ENCODE peak calls at places on chromosome 22, in four cellular contexts. Q is HepG2, Z is H1, M is K562. K is an unnamed sample.

GRCh38 chr22:22368516-22368915 is 123.9 kb downstream of the VPREB1 start:
- DNase-seq in M (no peak), Q (no peak), Z (no peak), K (no peak)

GRCh38 chr22:25966448-25966913 is 202.8 kb upstream of the SEZ6L start:
- DNase-seq in M (no peak), Q (no peak), Z (no peak), K (peak)

GRCh38 chr22:39515266-39516050 is 4.9 kb upstream of the ATF4 start:
- DNase-seq in Q (no peak), Z (no peak), M (no peak), K (no peak)

GRCh38 chr22:16824718-16825687 is at the start of gene XKR3:
- DNase-seq in Z (no peak), Q (no peak), M (no peak), K (peak)

GRCh38 chr22:30453731-30454510 is 17.9 kb downstream of the SEC14L3 start:
- DNase-seq in M (no peak), Q (no peak), Z (no peak), K (no peak)

GRCh38 chr22:26462971-26463661 is 20.5 kb downstream of the HPS4 start:
- DNase-seq in Q (no peak), Z (no peak), M (no peak), K (no peak)

GRCh38 chr22:39247379-39247778 is 2.6 kb upstream of the PDGFB start:
- DNase-seq in M (no peak), Z (no peak), Q (no peak), K (no peak)

GRCh38 chr22:34111210-34111824 is 191.0 kb upstream of the LARGE1 start:
- DNase-seq in M (peak), Z (no peak), Q (peak), K (no peak)

GRCh38 chr22:33303109-33303508 is 244.9 kb upstream of the SYN3 start:
- DNase-seq in Z (no peak), Q (no peak), M (no peak), K (no peak)

GRCh38 chr22:50665212-50665611 is 7.4 kb upstream of the SHANK3 start:
- DNase-seq in M (no peak), Z (no peak), Q (no peak), K (no peak)

GRCh38 chr22:29478326-29479276 is 1.4 kb upstream of the NEFH start:
- DNase-seq in Q (no peak), M (peak), Z (no peak), K (no peak)

GRCh38 chr22:30228509-30229359 is 17.8 kb downstream of the LIF start:
- DNase-seq in Z (no peak), Q (no peak), M (no peak), K (no peak)

GRCh38 chr22:39896313-39896996 is 2.9 kb upstream of the ENTHD1 start:
- DNase-seq in Q (no peak), M (no peak), Z (no peak), K (no peak)

GRCh38 chr22:50621491-50621880 is 6.5 kb downstream of the ARSA start:
- DNase-seq in Q (no peak), Z (no peak), M (no peak), K (peak)

GRCh38 chr22:28788601-28789000 is 11.8 kb downstream of the XBP1 start:
- DNase-seq in Z (no peak), Q (no peak), M (no peak), K (no peak)

GRCh38 chr22:20569059-20570058 is 61.9 kb downstream of the MED15 start:
- DNase-seq in Z (no peak), M (no peak), Q (no peak), K (peak)

GRCh38 chr22:19394274-19395050 is 37.1 kb downstream of the HIRA start:
- DNase-seq in Z (no peak), Q (no peak), M (no peak), K (no peak)

GRCh38 chr22:47618611-47619010 is 856.2 kb downstream of the TBC1D22A start:
- DNase-seq in M (no peak), Z (no peak), Q (no peak), K (no peak)

GRCh38 chr22:23152238-23153114 is 7.2 kb downstream of the RAB36 start:
- DNase-seq in Q (peak), M (peak), Z (no peak), K (no peak)

GRCh38 chr22:19818264-19819208 is 36.1 kb downstream of the GNB1L start:
- DNase-seq in M (no peak), Q (no peak), Z (no peak), K (no peak)

GRCh38 chr22:32080904-32081303 is 37.8 kb downstream of the SLC5A1 start:
- DNase-seq in Z (no peak), Q (peak), M (peak), K (peak)

GRCh38 chr22:40058265-40058664 is 63.5 kb downstream of the FAM83F start:
- DNase-seq in Q (no peak), Z (no peak), M (no peak), K (no peak)

GRCh38 chr22:40721266-40721665 is 42.0 kb downstream of the MCHR1 start:
- DNase-seq in Z (no peak), Q (peak), M (no peak), K (no peak)

DNA sequence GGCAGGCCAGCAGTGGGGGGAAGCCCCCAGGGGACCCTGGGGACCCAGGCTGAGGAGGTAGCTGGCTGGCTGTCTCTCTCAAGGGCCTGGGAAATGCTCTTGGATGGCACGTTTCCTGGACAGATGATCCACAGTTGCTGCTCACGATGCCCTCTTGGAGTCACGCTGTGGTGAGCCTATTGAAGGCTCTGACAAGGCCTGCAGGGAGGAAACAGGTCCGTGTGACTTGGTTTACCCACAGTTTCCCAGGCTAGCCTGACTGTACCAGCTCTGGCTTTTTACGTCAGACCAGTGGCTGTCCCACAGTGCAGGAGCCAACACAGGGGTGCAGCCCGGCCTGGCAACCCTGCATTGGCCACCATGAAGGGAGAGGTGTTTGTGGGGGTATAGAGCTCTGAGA is 29.2 kb upstream of the PPARA start:
- DNase-seq in Z (no peak), Q (no peak), M (no peak), K (no peak)
- TF ChIP-seq SRF in Z (no peak), Q (no peak), M (no peak), K (no peak)

DNA sequence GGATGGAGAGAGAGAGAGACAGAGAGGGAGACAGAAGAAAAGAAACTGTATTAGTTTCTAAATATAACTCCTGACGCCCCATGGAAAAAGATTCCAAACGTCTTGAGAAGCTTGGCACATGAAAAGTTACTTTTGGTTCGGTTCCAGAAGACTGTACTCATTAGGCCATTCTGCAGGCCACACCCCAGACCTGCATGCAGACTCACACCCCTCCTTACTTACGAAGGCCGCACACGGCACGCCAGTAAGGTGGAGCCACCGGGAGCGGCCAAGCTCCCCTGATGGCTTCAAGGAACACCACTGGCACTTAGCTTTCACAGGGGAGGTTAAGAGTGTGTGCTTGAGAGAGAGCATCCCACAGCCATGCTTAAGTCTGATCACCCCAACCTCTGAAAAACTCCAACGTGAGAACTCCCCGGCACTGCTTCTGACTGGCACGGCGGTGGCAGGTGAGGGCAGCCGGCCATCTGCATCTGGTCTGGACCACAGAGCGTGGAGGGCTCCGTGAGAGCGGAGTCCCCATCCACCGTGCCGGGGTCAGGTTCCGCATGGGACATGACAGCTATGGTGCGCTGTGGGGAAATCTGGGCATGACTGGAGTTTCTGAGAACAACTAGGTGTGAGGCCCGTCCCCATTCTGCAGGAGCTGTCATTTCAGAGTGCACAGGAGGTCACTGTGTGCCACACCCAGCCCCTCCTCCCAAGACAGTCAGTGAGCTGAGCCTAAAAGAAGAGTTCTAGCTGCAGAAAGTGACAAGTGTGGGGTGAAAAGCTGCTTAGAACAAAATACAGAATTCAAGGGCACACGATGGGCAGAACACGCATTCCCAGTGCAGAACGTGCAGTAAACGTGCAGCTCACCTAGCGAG is 62.4 kb downstream of the MYH9 start:
- DNase-seq in Q (no peak), M (no peak), Z (no peak), K (no peak)
- TF ChIP-seq BRCA1 in Q (no peak), M (no peak), Z (no peak), K (no peak)

GRCh38 chr22:46074771-46075551 is 75.4 kb upstream of the PPARA start:
- DNase-seq in Z (no peak), M (no peak), Q (no peak), K (no peak)
- TF ChIP-seq SRF in Z (no peak), M (no peak), Q (no peak), K (no peak)

DNA sequence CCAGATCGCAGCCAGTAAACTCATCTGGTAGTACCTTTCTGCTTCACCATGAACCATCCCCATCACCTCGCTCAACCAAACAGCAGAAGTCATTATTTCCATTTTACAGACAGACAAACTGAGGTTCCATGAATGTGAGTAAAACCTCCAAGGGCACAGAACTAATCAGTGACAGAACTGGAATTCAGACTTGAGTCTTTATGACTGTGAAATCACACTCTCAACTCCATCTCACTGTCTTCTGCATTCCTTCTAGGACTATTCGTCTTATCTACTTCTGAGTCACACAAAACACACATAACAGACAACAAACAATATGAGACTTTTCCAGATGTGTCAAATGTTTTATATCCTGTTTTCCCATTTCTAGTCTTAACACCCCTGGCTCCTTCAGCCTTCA is 9.3 kb upstream of the NUP50 start:
- DNase-seq in Q (no peak), M (no peak), Z (no peak), K (no peak)
- TF ChIP-seq BRCA1 in Q (no peak), M (no peak), Z (no peak), K (no peak)

DNA sequence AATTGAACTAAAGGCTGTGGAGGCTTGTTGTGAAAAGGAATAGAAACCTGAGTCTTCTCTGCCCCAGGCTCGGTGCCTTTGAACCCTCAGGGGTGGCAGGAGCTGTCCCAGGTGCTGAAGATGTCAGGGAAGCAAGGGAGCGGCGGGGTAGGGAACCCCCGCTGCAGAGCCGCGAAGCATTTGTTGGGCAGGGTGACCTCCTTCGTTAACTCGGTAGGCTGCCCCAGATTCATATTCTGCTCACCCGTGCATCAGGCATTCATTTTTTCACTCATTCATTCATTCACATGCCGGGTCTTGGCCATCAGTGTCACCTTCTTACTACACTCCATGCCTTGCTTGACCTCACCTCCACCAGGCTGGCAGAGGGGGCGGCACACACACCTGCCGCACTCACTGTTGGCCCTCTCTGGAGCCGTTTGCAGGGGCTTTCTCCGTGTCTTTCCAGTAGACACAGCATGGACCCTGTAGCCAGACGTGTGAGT is 618.9 kb downstream of the BRD1 start:
- DNase-seq in Z (no peak), Q (no peak), M (peak), K (no peak)
- TF ChIP-seq SRF in Z (no peak), Q (no peak), M (no peak), K (no peak)

DNA sequence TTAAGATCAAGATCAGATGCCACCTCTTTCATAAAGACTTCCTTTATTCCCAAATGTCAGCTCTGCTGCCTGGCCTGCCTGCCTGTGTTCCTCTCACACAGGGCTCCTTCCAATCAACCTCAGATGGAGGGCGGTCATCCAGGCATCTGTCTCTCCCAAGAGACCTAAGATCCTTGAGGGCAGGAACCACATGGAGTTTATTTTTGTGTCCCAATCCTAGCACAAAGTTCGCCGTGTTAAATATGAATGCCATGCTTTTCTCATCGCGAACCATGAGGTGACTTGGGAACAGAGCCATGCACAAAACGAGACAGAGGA is 72.7 kb upstream of the ARFGAP3 start:
- DNase-seq in M (no peak), Z (no peak), Q (no peak), K (no peak)
- TF ChIP-seq BRCA1 in M (no peak), Z (no peak), Q (no peak), K (no peak)

K was measured in GM12878.